ENCODE peak calls at places on chromosome 6, in six cellular contexts. One of them, this sample, is unnamed.

GRCh38 chr6:41155132-41155805 is 1.1 kb upstream of the TREML1 start:
- DNase-seq in left ventricle myocardium inferior: no peak
- DNase-seq in right lobe of liver: no peak
- DNase-seq in foreskin fibroblast: no peak
- DNase-seq in mucosa of descending colon: no peak
- DNase-seq in esophagus squamous epithelium: no peak
- DNase-seq in this sample: peak

GRCh38 chr6:127446356-127446755 is 12.8 kb downstream of the KIAA0408 start:
- DNase-seq in foreskin fibroblast: peak
- DNase-seq in esophagus squamous epithelium: no peak
- DNase-seq in mucosa of descending colon: no peak
- DNase-seq in left ventricle myocardium inferior: no peak
- DNase-seq in right lobe of liver: no peak
- DNase-seq in this sample: peak

GRCh38 chr6:163757506-163757905 is 343.0 kb downstream of the QKI start:
- DNase-seq in right lobe of liver: no peak
- DNase-seq in mucosa of descending colon: no peak
- DNase-seq in esophagus squamous epithelium: no peak
- DNase-seq in left ventricle myocardium inferior: no peak
- DNase-seq in foreskin fibroblast: no peak
- DNase-seq in this sample: no peak

GRCh38 chr6:18047406-18047805 is 60.0 kb upstream of the KIF13A start:
- DNase-seq in right lobe of liver: no peak
- DNase-seq in foreskin fibroblast: peak
- DNase-seq in mucosa of descending colon: peak
- DNase-seq in esophagus squamous epithelium: no peak
- DNase-seq in left ventricle myocardium inferior: no peak
- DNase-seq in this sample: peak

GRCh38 chr6:69933239-69933638 is 66.9 kb downstream of the COL19A1 start:
- DNase-seq in left ventricle myocardium inferior: no peak
- DNase-seq in foreskin fibroblast: no peak
- DNase-seq in esophagus squamous epithelium: no peak
- DNase-seq in mucosa of descending colon: no peak
- DNase-seq in right lobe of liver: no peak
- DNase-seq in this sample: peak

GRCh38 chr6:154127638-154128037 is 88.6 kb downstream of the OPRM1 start:
- DNase-seq in right lobe of liver: no peak
- DNase-seq in foreskin fibroblast: no peak
- DNase-seq in mucosa of descending colon: no peak
- DNase-seq in esophagus squamous epithelium: no peak
- DNase-seq in left ventricle myocardium inferior: no peak
- DNase-seq in this sample: no peak

GRCh38 chr6:110826236-110827129 is 11.2 kb upstream of the CDK19 start:
- DNase-seq in foreskin fibroblast: no peak
- DNase-seq in mucosa of descending colon: no peak
- DNase-seq in right lobe of liver: peak
- DNase-seq in left ventricle myocardium inferior: no peak
- DNase-seq in esophagus squamous epithelium: no peak
- DNase-seq in this sample: peak

GRCh38 chr6:92864966-92865555 is 554.3 kb downstream of the EPHA7 start:
- DNase-seq in foreskin fibroblast: no peak
- DNase-seq in left ventricle myocardium inferior: no peak
- DNase-seq in right lobe of liver: no peak
- DNase-seq in esophagus squamous epithelium: no peak
- DNase-seq in mucosa of descending colon: no peak
- DNase-seq in this sample: peak

GRCh38 chr6:47276377-47276776 is 33.3 kb downstream of the TNFRSF21 start:
- DNase-seq in mucosa of descending colon: peak
- DNase-seq in right lobe of liver: no peak
- DNase-seq in left ventricle myocardium inferior: no peak
- DNase-seq in esophagus squamous epithelium: no peak
- DNase-seq in foreskin fibroblast: no peak
- DNase-seq in this sample: no peak

GRCh38 chr6:19380287-19380686 is 456.9 kb upstream of the ID4 start:
- DNase-seq in mucosa of descending colon: no peak
- DNase-seq in left ventricle myocardium inferior: no peak
- DNase-seq in esophagus squamous epithelium: no peak
- DNase-seq in right lobe of liver: no peak
- DNase-seq in foreskin fibroblast: peak
- DNase-seq in this sample: no peak

GRCh38 chr6:13427346-13427745 is 60.1 kb downstream of the GFOD1 start:
- DNase-seq in foreskin fibroblast: no peak
- DNase-seq in mucosa of descending colon: no peak
- DNase-seq in right lobe of liver: no peak
- DNase-seq in left ventricle myocardium inferior: no peak
- DNase-seq in esophagus squamous epithelium: no peak
- DNase-seq in this sample: no peak

GRCh38 chr6:147699637-147700036 is 191.1 kb downstream of the SAMD5 start:
- DNase-seq in left ventricle myocardium inferior: no peak
- DNase-seq in foreskin fibroblast: peak
- DNase-seq in right lobe of liver: no peak
- DNase-seq in mucosa of descending colon: no peak
- DNase-seq in esophagus squamous epithelium: no peak
- DNase-seq in this sample: peak

GRCh38 chr6:149476789-149477455 is 7.9 kb downstream of the ZC3H12D start:
- DNase-seq in mucosa of descending colon: no peak
- DNase-seq in esophagus squamous epithelium: no peak
- DNase-seq in left ventricle myocardium inferior: no peak
- DNase-seq in foreskin fibroblast: no peak
- DNase-seq in right lobe of liver: no peak
- DNase-seq in this sample: no peak

GRCh38 chr6:71250050-71250689 is 38.4 kb upstream of the OGFRL1 start:
- DNase-seq in esophagus squamous epithelium: no peak
- DNase-seq in mucosa of descending colon: no peak
- DNase-seq in foreskin fibroblast: peak
- DNase-seq in left ventricle myocardium inferior: no peak
- DNase-seq in right lobe of liver: no peak
- DNase-seq in this sample: peak

GRCh38 chr6:139398658-139399057 is 24.2 kb upstream of the CITED2 start:
- DNase-seq in esophagus squamous epithelium: no peak
- DNase-seq in left ventricle myocardium inferior: no peak
- DNase-seq in mucosa of descending colon: no peak
- DNase-seq in foreskin fibroblast: no peak
- DNase-seq in right lobe of liver: no peak
- DNase-seq in this sample: no peak

GRCh38 chr6:161749576-161749975 is 475.7 kb upstream of the AGPAT4 start:
- DNase-seq in left ventricle myocardium inferior: no peak
- DNase-seq in esophagus squamous epithelium: no peak
- DNase-seq in mucosa of descending colon: no peak
- DNase-seq in right lobe of liver: no peak
- DNase-seq in foreskin fibroblast: no peak
- DNase-seq in this sample: no peak

GRCh38 chr6:87702589-87702945 is 534 bp upstream of the AKIRIN2 start:
- DNase-seq in mucosa of descending colon: no peak
- DNase-seq in foreskin fibroblast: peak
- DNase-seq in left ventricle myocardium inferior: no peak
- DNase-seq in esophagus squamous epithelium: no peak
- DNase-seq in right lobe of liver: no peak
- DNase-seq in this sample: peak

GRCh38 chr6:32113386-32114352 is 4.5 kb upstream of the TNXB start:
- DNase-seq in mucosa of descending colon: peak
- DNase-seq in esophagus squamous epithelium: no peak
- DNase-seq in left ventricle myocardium inferior: peak
- DNase-seq in right lobe of liver: peak
- DNase-seq in foreskin fibroblast: peak
- DNase-seq in this sample: peak

GRCh38 chr6:84329077-84329476 is 101.6 kb upstream of the CEP162 start:
- DNase-seq in esophagus squamous epithelium: no peak
- DNase-seq in right lobe of liver: no peak
- DNase-seq in mucosa of descending colon: no peak
- DNase-seq in foreskin fibroblast: no peak
- DNase-seq in left ventricle myocardium inferior: no peak
- DNase-seq in this sample: no peak

GRCh38 chr6:24908555-24908954 is 27.2 kb downstream of the RIPOR2 start:
- DNase-seq in right lobe of liver: no peak
- DNase-seq in left ventricle myocardium inferior: no peak
- DNase-seq in esophagus squamous epithelium: no peak
- DNase-seq in foreskin fibroblast: peak
- DNase-seq in mucosa of descending colon: no peak
- DNase-seq in this sample: no peak

GRCh38 chr6:93751969-93752368 is 332.6 kb upstream of the EPHA7 start:
- DNase-seq in esophagus squamous epithelium: no peak
- DNase-seq in mucosa of descending colon: no peak
- DNase-seq in foreskin fibroblast: no peak
- DNase-seq in left ventricle myocardium inferior: no peak
- DNase-seq in right lobe of liver: no peak
- DNase-seq in this sample: peak

GRCh38 chr6:37175332-37176267 is 5.6 kb downstream of the PIM1 start:
- DNase-seq in esophagus squamous epithelium: no peak
- DNase-seq in right lobe of liver: no peak
- DNase-seq in mucosa of descending colon: no peak
- DNase-seq in foreskin fibroblast: no peak
- DNase-seq in left ventricle myocardium inferior: no peak
- DNase-seq in this sample: no peak

GRCh38 chr6:150194200-150194599 is 51.4 kb downstream of the PPP1R14C start:
- DNase-seq in esophagus squamous epithelium: no peak
- DNase-seq in foreskin fibroblast: no peak
- DNase-seq in mucosa of descending colon: no peak
- DNase-seq in left ventricle myocardium inferior: no peak
- DNase-seq in right lobe of liver: no peak
- DNase-seq in this sample: no peak

GRCh38 chr6:169654590-169655391 is 47.0 kb downstream of the WDR27 start:
- DNase-seq in left ventricle myocardium inferior: peak
- DNase-seq in mucosa of descending colon: peak
- DNase-seq in esophagus squamous epithelium: no peak
- DNase-seq in right lobe of liver: no peak
- DNase-seq in foreskin fibroblast: peak
- DNase-seq in this sample: no peak
- H3K4me3 ChIP-seq in left ventricle myocardium inferior: peak
- H3K4me3 ChIP-seq in mucosa of descending colon: no peak
- H3K4me3 ChIP-seq in esophagus squamous epithelium: peak
- H3K4me3 ChIP-seq in right lobe of liver: peak
- H3K4me3 ChIP-seq in foreskin fibroblast: no peak
- H3K4me3 ChIP-seq in this sample: no peak

DNA sequence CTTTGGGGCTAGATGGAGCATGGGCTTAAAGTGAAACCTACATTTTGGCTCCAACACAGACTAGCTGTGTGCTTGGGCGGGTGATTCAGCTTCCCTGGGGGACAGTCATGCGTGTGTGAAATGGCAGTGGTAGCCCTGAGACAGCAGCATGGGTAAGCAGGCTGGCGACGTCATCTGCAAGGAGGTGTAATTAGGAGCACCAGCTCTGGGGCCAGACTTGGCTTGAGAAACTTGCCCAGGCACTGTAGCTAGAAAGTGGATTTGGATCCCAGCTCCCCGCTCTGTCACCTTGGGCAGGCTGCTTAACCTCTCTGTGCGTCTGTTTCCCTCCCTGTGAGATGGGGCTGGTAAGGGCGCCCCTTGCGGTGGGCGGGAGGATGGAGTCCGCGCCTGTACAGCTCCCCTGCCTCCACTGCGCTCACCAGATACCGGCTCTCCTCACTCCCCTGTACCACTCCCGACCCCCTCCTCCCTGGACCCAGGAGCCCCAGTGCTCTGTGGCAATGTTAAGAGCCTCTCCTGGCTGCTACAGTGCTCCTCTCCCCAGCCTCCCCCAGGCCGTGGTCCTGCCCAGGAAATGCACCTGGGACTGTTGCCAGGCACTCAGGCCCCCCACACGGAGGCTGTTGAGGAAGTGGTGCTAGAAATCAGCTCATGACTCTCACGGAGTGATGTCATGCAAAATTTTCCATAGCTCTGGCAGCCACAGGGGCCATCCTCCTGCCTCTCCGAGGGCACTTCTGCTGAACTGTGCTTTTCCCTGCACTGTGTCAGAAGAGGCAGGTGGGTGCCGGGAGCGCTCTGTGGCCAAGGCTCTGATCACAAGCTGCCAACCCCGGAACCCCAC is 44.6 kb downstream of the SYNJ2 start:
- DNase-seq in esophagus squamous epithelium: peak
- DNase-seq in foreskin fibroblast: peak
- DNase-seq in mucosa of descending colon: peak
- DNase-seq in left ventricle myocardium inferior: peak
- DNase-seq in right lobe of liver: peak
- DNase-seq in this sample: peak
- H3K4me3 ChIP-seq in esophagus squamous epithelium: no peak
- H3K4me3 ChIP-seq in foreskin fibroblast: no peak
- H3K4me3 ChIP-seq in mucosa of descending colon: no peak
- H3K4me3 ChIP-seq in left ventricle myocardium inferior: peak
- H3K4me3 ChIP-seq in right lobe of liver: no peak
- H3K4me3 ChIP-seq in this sample: no peak

GRCh38 chr6:116218866-116219265 is 35.0 kb downstream of the TSPYL4 start:
- DNase-seq in right lobe of liver: no peak
- DNase-seq in foreskin fibroblast: no peak
- DNase-seq in left ventricle myocardium inferior: no peak
- DNase-seq in esophagus squamous epithelium: no peak
- DNase-seq in mucosa of descending colon: no peak
- DNase-seq in this sample: no peak

GRCh38 chr6:116221931-116222330 is 31.9 kb downstream of the TSPYL4 start:
- DNase-seq in right lobe of liver: no peak
- DNase-seq in left ventricle myocardium inferior: no peak
- DNase-seq in foreskin fibroblast: no peak
- DNase-seq in mucosa of descending colon: no peak
- DNase-seq in esophagus squamous epithelium: no peak
- DNase-seq in this sample: no peak

GRCh38 chr6:116218172-116218633 is 35.7 kb downstream of the TSPYL4 start:
- DNase-seq in foreskin fibroblast: no peak
- DNase-seq in mucosa of descending colon: no peak
- DNase-seq in left ventricle myocardium inferior: no peak
- DNase-seq in esophagus squamous epithelium: no peak
- DNase-seq in right lobe of liver: no peak
- DNase-seq in this sample: peak

GRCh38 chr6:116221067-116221466 is 32.8 kb downstream of the TSPYL4 start:
- DNase-seq in mucosa of descending colon: no peak
- DNase-seq in left ventricle myocardium inferior: no peak
- DNase-seq in right lobe of liver: no peak
- DNase-seq in foreskin fibroblast: no peak
- DNase-seq in esophagus squamous epithelium: no peak
- DNase-seq in this sample: peak

DNA sequence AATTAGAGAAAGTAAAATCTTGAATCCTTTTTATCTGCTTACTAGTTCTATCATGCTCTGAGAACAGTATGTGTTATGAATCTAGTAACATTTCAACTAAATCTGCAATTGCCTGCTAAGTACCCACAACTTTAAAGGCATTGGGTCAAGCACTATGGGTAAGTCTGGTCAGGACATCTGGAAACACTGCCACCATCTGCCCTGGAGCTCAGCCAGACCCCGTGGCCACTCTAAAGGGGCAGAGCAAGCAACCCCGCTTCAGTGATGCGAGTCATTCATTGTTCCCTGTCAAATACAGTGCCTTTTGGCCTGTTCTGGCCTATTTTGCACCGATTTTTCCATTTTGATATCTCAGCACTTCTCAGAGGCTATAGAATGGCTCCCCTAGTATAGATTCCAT is 33.7 kb downstream of the TSPYL4 start:
- DNase-seq in right lobe of liver: no peak
- DNase-seq in foreskin fibroblast: peak
- DNase-seq in left ventricle myocardium inferior: peak
- DNase-seq in mucosa of descending colon: no peak
- DNase-seq in esophagus squamous epithelium: no peak
- DNase-seq in this sample: peak
- H3K4me3 ChIP-seq in right lobe of liver: no peak
- H3K4me3 ChIP-seq in foreskin fibroblast: no peak
- H3K4me3 ChIP-seq in left ventricle myocardium inferior: no peak
- H3K4me3 ChIP-seq in mucosa of descending colon: no peak
- H3K4me3 ChIP-seq in esophagus squamous epithelium: no peak
- H3K4me3 ChIP-seq in this sample: no peak

GRCh38 chr6:30497714-30498113 is 8.4 kb downstream of the HLA-E start:
- DNase-seq in mucosa of descending colon: no peak
- DNase-seq in esophagus squamous epithelium: no peak
- DNase-seq in left ventricle myocardium inferior: no peak
- DNase-seq in foreskin fibroblast: no peak
- DNase-seq in right lobe of liver: no peak
- DNase-seq in this sample: no peak

GRCh38 chr6:30495993-30496392 is 6.7 kb downstream of the HLA-E start:
- DNase-seq in foreskin fibroblast: no peak
- DNase-seq in esophagus squamous epithelium: no peak
- DNase-seq in mucosa of descending colon: no peak
- DNase-seq in left ventricle myocardium inferior: no peak
- DNase-seq in right lobe of liver: no peak
- DNase-seq in this sample: no peak

GRCh38 chr6:30500421-30501069 is 11.2 kb downstream of the HLA-E start:
- DNase-seq in left ventricle myocardium inferior: no peak
- DNase-seq in mucosa of descending colon: no peak
- DNase-seq in foreskin fibroblast: peak
- DNase-seq in right lobe of liver: no peak
- DNase-seq in esophagus squamous epithelium: no peak
- DNase-seq in this sample: peak
- H3K4me3 ChIP-seq in left ventricle myocardium inferior: peak
- H3K4me3 ChIP-seq in mucosa of descending colon: no peak
- H3K4me3 ChIP-seq in foreskin fibroblast: no peak
- H3K4me3 ChIP-seq in right lobe of liver: no peak
- H3K4me3 ChIP-seq in esophagus squamous epithelium: no peak
- H3K4me3 ChIP-seq in this sample: no peak

This sample was measured in mesenchymal stem cell.